ENCODE peak calls at places on chromosomes 1 and 21, in five cellular contexts. N, K, Y, O and F are unnamed samples.

GRCh38 chr1:67004176-67004575 is 49.8 kb downstream of the SLC35D1 start:
- DNase-seq in N (no peak), O (no peak), K (no peak), Y (no peak), F (no peak)

GRCh38 chr1:19357299-19357698 is 45.2 kb downstream of the SLC66A1 start:
- DNase-seq in N (no peak), O (no peak), K (no peak), Y (no peak), F (no peak)

GRCh38 chr1:110916669-110917306 is 43.8 kb downstream of the CD53 start:
- DNase-seq in K (peak), N (no peak), O (no peak), Y (no peak), F (peak)

GRCh38 chr1:11334261-11334804 is 61.3 kb downstream of the UBIAD1 start:
- DNase-seq in K (no peak), Y (no peak), O (no peak), N (no peak), F (no peak)

GRCh38 chr1:245995474-245995873 is 511.6 kb downstream of the SMYD3 start:
- DNase-seq in Y (no peak), N (no peak), K (no peak), O (no peak), F (no peak)

GRCh38 chr1:222073307-222073995 is 331.6 kb upstream of the DUSP10 start:
- DNase-seq in N (no peak), O (no peak), Y (no peak), K (peak), F (peak)

GRCh38 chr21:28636988-28637691 is 355.5 kb downstream of the LTN1 start:
- DNase-seq in N (no peak), K (peak), Y (no peak), O (no peak), F (peak)

GRCh38 chr1:14140800-14141526 is 441.0 kb downstream of the PRDM2 start:
- DNase-seq in K (peak), N (no peak), O (no peak), Y (no peak), F (peak)

GRCh38 chr1:156600733-156601121 is 552 bp downstream of the GPATCH4 start:
- DNase-seq in Y (no peak), K (peak), N (no peak), O (no peak), F (no peak)

DNA sequence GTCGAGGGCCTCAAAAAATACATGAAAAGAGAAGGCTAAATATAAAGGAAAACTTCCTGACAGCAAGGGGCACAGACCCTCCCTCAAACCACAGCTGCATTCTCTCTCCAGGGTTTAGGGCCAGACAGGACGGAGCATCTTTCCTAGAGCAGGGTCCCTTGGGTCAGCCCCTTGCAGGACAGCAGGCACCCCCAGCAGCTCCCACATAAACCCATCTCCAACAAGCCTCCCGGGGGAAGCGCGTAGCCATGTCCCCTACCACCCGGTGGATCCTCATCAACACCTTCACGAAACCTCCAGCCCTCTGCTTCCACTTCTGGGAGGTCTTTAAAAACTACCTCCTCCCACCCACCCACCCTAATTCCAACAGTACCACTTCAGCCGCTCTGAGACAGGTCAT is 59.5 kb downstream of the CD46 start:
- DNase-seq in Y (no peak), O (no peak), K (no peak), N (no peak), F (no peak)
- H3K27ac ChIP-seq in Y (no peak), O (peak), K (no peak), N (no peak), F (no peak)

GRCh38 chr1:89529196-89529595 is 4.6 kb downstream of the LRRC8B start:
- DNase-seq in O (no peak), Y (no peak), K (no peak), N (no peak), F (no peak)
- H3K27ac ChIP-seq in O (no peak), Y (no peak), K (no peak), N (no peak), F (no peak)

DNA sequence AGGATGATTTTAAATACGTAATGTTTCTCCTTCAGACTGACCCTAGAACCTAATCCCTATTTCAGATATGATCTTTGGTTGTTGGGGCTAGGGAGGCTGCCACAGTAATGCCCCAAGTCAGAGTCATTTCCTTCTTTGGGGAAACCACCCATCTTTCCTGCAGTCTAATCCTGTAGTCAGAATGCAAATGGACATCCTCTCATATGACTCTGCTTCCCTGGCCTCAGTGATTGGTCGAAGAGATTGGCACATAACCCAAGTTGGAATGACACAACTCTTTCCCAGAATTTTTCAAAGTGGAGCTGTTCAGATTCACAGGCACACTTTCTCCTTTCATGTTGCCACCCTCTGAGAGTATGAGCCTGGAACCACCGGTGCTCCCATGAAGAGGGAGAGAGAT is 58.8 kb upstream of the ZNF644 start:
- DNase-seq in O (no peak), Y (no peak), K (no peak), N (no peak), F (peak)
- H3K27ac ChIP-seq in O (no peak), Y (no peak), K (no peak), N (no peak), F (no peak)

GRCh38 chr1:23484253-23485001 is 448 bp upstream of the ASAP3 start:
- DNase-seq in O (peak), Y (peak), K (peak), N (peak), F (peak)
- H3K27ac ChIP-seq in O (peak), Y (peak), K (peak), N (no peak), F (no peak)

GRCh38 chr1:180971273-180971997 is 51.2 kb downstream of the STX6 start:
- DNase-seq in O (no peak), Y (no peak), K (no peak), N (no peak), F (no peak)
- H3K27ac ChIP-seq in O (no peak), Y (no peak), K (no peak), N (no peak), F (no peak)

DNA sequence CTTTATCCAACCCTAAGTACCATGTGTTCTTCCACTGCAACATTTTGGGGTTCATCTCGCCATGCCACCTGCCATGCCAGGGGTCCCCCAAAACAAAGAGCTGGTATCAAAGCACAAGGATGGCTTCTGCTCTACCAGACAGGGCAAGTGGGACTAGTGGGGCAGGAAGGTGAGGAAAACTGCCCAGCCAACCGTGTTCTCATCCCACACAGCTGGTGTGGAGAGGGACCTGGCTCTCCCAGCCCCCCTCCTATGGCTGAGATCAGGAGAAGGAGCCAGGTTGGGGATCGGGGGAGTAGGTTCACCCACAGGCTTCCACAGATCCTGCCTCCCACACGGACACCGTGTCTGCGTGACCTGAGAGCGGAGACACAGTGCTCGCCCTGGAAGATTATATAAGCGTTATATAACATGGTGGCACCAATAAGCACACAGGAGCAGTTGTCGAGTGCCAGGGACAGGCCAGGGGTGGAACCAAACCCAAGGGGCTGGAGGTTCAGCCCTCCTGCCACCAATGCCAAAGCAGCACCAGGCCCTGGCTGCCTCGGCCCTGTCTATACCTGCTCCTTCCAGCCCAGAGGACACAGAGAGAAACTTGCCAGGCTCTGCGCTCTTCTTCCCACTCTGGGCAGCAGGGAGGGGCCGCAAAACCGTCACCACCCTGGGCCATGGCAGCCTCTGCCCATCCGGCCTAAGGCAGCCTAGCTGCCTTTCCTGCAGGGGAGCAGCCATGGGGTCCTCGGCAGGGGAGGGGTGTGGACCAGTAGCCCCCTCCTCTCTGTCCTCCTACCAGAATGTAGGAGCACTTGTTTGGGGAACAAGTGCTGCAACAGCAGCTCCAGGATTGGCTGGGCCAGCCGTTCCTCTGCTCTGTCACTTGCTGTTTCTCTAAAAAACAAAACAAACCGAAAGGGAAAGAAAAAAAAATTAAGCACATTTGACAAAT is 43.5 kb downstream of the CD34 start:
- DNase-seq in Y (peak), N (peak), O (no peak), K (no peak), F (no peak)
- H3K27ac ChIP-seq in Y (peak), N (peak), O (peak), K (peak), F (peak)

GRCh38 chr1:39852214-39852791 is 31.0 kb downstream of the TRIT1 start:
- DNase-seq in Y (no peak), O (no peak), N (no peak), K (no peak), F (peak)
- H3K27ac ChIP-seq in Y (no peak), O (peak), N (no peak), K (no peak), F (peak)

GRCh38 chr1:8136766-8137165 is 110.7 kb upstream of the ERRFI1 start:
- DNase-seq in N (no peak), Y (no peak), O (no peak), K (no peak), F (no peak)
- H3K27ac ChIP-seq in N (no peak), Y (no peak), O (no peak), K (no peak), F (no peak)

GRCh38 chr1:40924767-40925166 is 54.7 kb upstream of the CTPS1 start:
- DNase-seq in N (no peak), Y (no peak), K (no peak), O (no peak), F (no peak)
- H3K27ac ChIP-seq in N (no peak), Y (no peak), K (no peak), O (no peak), F (no peak)